ENCODE peak calls at places on chromosomes 13 and 19, in six cellular contexts. H is iPS DF 19.7; V is left colon; E is stimulated activated CD8-positive, alpha-beta memory T cell treated with anti-CD3 and anti-CD28 coated beads, Interleukin-4, amount 100 ng/mL, for 1 hour; K is RPMI8226; R is dorsolateral prefrontal cortex. Z is an unnamed sample.

GRCh38 chr13:103282571-103283450 is 216.6 kb upstream of the SLC10A2 start:
- DNase-seq in H (no peak), V (no peak), E (no peak), K (no peak), R (no peak), Z (no peak)

GRCh38 chr13:24027494-24027893 is 130.2 kb upstream of the C1QTNF9B start:
- DNase-seq in H (no peak), V (no peak), E (no peak), K (no peak), R (no peak), Z (no peak)

GRCh38 chr13:64453831-64454230 is 2776.3 kb downstream of the PCDH9 start:
- DNase-seq in H (no peak), V (no peak), E (no peak), K (no peak), R (no peak), Z (no peak)

GRCh38 chr13:24228852-24229458 is 68.4 kb downstream of the SPATA13 start:
- DNase-seq in H (no peak), V (no peak), E (no peak), K (peak; percentile 57), R (no peak), Z (peak; percentile 58)

GRCh38 chr13:73708393-73708985 is 425.7 kb downstream of the KLF12 start:
- DNase-seq in H (no peak), V (peak; percentile 52), E (peak; percentile 28), K (peak; percentile 54), R (no peak), Z (peak; percentile 66)

GRCh38 chr19:46776927-46777911 is 11.2 kb downstream of the SLC1A5 start:
- DNase-seq in H (no peak), V (no peak), E (no peak), K (no peak), R (no peak), Z (peak; percentile 45)

GRCh38 chr19:28023064-28023463 is 1189.9 kb downstream of the UQCRFS1 start:
- DNase-seq in H (no peak), V (no peak), E (no peak), K (no peak), R (no peak), Z (no peak)

GRCh38 chr19:47315125-47315821 is 5.6 kb downstream of the C5AR1 start:
- DNase-seq in H (no peak), V (peak; percentile 47), E (no peak), K (peak; percentile 35), R (no peak), Z (peak; percentile 54)

GRCh38 chr19:50570997-50571396 is 2.8 kb upstream of the LRRC4B start:
- DNase-seq in H (no peak), V (no peak), E (no peak), K (no peak), R (no peak), Z (no peak)

GRCh38 chr13:96090240-96091101 is 564 bp downstream of the HS6ST3 start:
- DNase-seq in H (no peak), V (no peak), E (no peak), K (peak; percentile 8), R (no peak), Z (no peak)

GRCh38 chr13:51823351-51823750 is 19.4 kb upstream of the DHRS12 start:
- DNase-seq in H (no peak), V (no peak), E (no peak), K (no peak), R (no peak), Z (no peak)

GRCh38 chr19:52896431-52897148 is 845 bp downstream of the ZNF320 start:
- DNase-seq in H (no peak), V (peak; percentile 85), E (no peak), K (peak; percentile 67), R (no peak), Z (peak; percentile 11)

GRCh38 chr19:28633223-28634030 is 579.5 kb downstream of the UQCRFS1 start:
- DNase-seq in H (peak; percentile 40), V (no peak), E (peak; percentile 7), K (peak; percentile 83), R (no peak), Z (peak; percentile 70)

GRCh38 chr19:9309974-9310446 is 372 bp upstream of the ZNF699 start:
- DNase-seq in H (no peak), V (peak; percentile 90), E (peak; percentile 71), K (peak; percentile 86), R (peak; percentile 66), Z (no peak)

GRCh38 chr19:33429891-33430673 is 56.6 kb downstream of the CEBPG start:
- DNase-seq in H (no peak), V (no peak), E (no peak), K (no peak), R (no peak), Z (peak; percentile 34)

GRCh38 chr19:48623556-48624066 is 4.3 kb downstream of the SPHK2 start:
- DNase-seq in H (no peak), V (no peak), E (no peak), K (no peak), R (no peak), Z (no peak)

GRCh38 chr13:98978280-98978679 is 416 bp upstream of the DOCK9 start:
- DNase-seq in H (no peak), V (no peak), E (no peak), K (no peak), R (no peak), Z (no peak)

GRCh38 chr19:56748443-56748842 is 76.9 kb upstream of the ZNF835 start:
- DNase-seq in H (no peak), V (no peak), E (no peak), K (peak; percentile 26), R (no peak), Z (peak; percentile 4)

GRCh38 chr13:103140001-103140671 is 73.9 kb upstream of the SLC10A2 start:
- DNase-seq in H (peak; percentile 35), V (no peak), E (no peak), K (peak; percentile 19), R (no peak), Z (peak; percentile 3)

GRCh38 chr13:81409284-81409683 is 1068.4 kb upstream of the SPRY2 start:
- DNase-seq in H (no peak), V (no peak), E (no peak), K (no peak), R (no peak), Z (no peak)

GRCh38 chr19:45780146-45780447 is 2.2 kb downstream of the DMPK start:
- DNase-seq in H (no peak), V (no peak), E (no peak), K (no peak), R (no peak), Z (no peak)

GRCh38 chr13:49760555-49760954 is 31.9 kb downstream of the KPNA3 start:
- DNase-seq in H (no peak), V (no peak), E (no peak), K (no peak), R (no peak), Z (peak; percentile 26)

GRCh38 chr19:48918801-48919247 is 14.7 kb upstream of the DHDH start:
- DNase-seq in H (no peak), V (no peak), E (no peak), K (no peak), R (no peak), Z (peak; percentile 42)

GRCh38 chr13:42112864-42113263 is 64.4 kb downstream of the DGKH start:
- DNase-seq in H (no peak), V (no peak), E (no peak), K (no peak), R (no peak), Z (no peak)

GRCh38 chr19:47518139-47518538 is 3.3 kb upstream of the NAPA start:
- DNase-seq in H (no peak), V (no peak), E (peak; percentile 21), K (no peak), R (no peak), Z (peak; percentile 91)

GRCh38 chr19:3398114-3398899 is 31.9 kb downstream of the NFIC start:
- DNase-seq in H (no peak), V (peak; percentile 78), E (no peak), K (no peak), R (peak; percentile 78), Z (no peak)

GRCh38 chr13:102628559-102628958 is 31.8 kb downstream of the TPP2 start:
- DNase-seq in H (no peak), V (no peak), E (no peak), K (no peak), R (no peak), Z (no peak)

GRCh38 chr19:34804115-34804514 is 31.1 kb upstream of the ZNF599 start:
- DNase-seq in H (no peak), V (no peak), E (no peak), K (no peak), R (no peak), Z (no peak)

GRCh38 chr13:46516624-46517318 is 36.2 kb upstream of the LRCH1 start:
- DNase-seq in H (no peak), V (no peak), E (no peak), K (no peak), R (no peak), Z (no peak)

GRCh38 chr13:111898956-111899713 is 167.8 kb upstream of the SOX1 start:
- DNase-seq in H (no peak), V (no peak), E (no peak), K (no peak), R (no peak), Z (no peak)

Z was measured in activated CD8-positive, alpha-beta T cell treated with anti-CD3 and anti-CD28 coated beads for 36 hours.